ENCODE peak calls at places on chromosomes 2 and 18, in ten cellular contexts. S, L, P, Q, Y, W, A, E, B and K are unnamed samples.
A peak's percentile ranks its signal among the peaks of the same experiment; 100 is the strongest.

GRCh38 chr18:22348521-22349316 is 69.0 kb downstream of the CTAGE1 start:
- DNase-seq in S (peak; percentile 61), Q (peak; percentile 86), P (peak; percentile 76), A (peak; percentile 84), E (peak; percentile 43), L (peak; percentile 80), W (no peak), Y (peak; percentile 70), B (peak; percentile 73), K (no peak)

GRCh38 chr2:67455219-67456142 is 58.3 kb downstream of the ETAA1 start:
- DNase-seq in Q (no peak), B (no peak), P (no peak), Y (no peak), W (no peak), L (peak; percentile 6), E (no peak), S (no peak), A (no peak), K (no peak)

GRCh38 chr2:8059255-8059654 is 622.6 kb upstream of the ID2 start:
- DNase-seq in Q (no peak), W (no peak), S (no peak), Y (no peak), E (no peak), P (no peak), A (no peak), L (no peak), B (no peak), K (no peak)

GRCh38 chr2:139055165-139055564 is 275.0 kb upstream of the NXPH2 start:
- DNase-seq in P (no peak), Q (no peak), A (no peak), L (no peak), B (no peak), Y (no peak), E (no peak), S (no peak), W (no peak), K (no peak)

GRCh38 chr2:167553635-167554034 is 665.4 kb downstream of the XIRP2 start:
- DNase-seq in E (no peak), B (peak; percentile 21), A (no peak), P (no peak), W (no peak), Q (no peak), Y (no peak), S (no peak), L (no peak), K (no peak)

GRCh38 chr2:188318161-188318749 is 26.6 kb downstream of the GULP1 start:
- DNase-seq in W (no peak), E (no peak), L (no peak), A (no peak), B (no peak), S (no peak), Y (no peak), P (no peak), Q (no peak), K (no peak)

GRCh38 chr2:175903384-175903936 is 98.6 kb downstream of the LNPK start:
- DNase-seq in Y (no peak), B (no peak), P (no peak), S (no peak), E (no peak), W (no peak), A (no peak), L (no peak), Q (no peak), K (no peak)

GRCh38 chr2:108417254-108417653 is 31.8 kb upstream of the GCC2 start:
- DNase-seq in Q (peak; percentile 57), Y (no peak), P (peak; percentile 67), L (peak; percentile 43), S (no peak), E (no peak), A (no peak), W (no peak), B (no peak), K (peak; percentile 3)

GRCh38 chr2:161388146-161388779 is 27.8 kb upstream of the TBR1 start:
- DNase-seq in W (no peak), L (no peak), Y (no peak), P (no peak), S (no peak), Q (no peak), A (no peak), E (no peak), B (no peak), K (no peak)

GRCh38 chr2:144096531-144096930 is 423.4 kb downstream of the ZEB2 start:
- DNase-seq in Y (no peak), W (no peak), S (no peak), L (no peak), P (no peak), B (no peak), A (no peak), E (no peak), Q (no peak), K (no peak)

GRCh38 chr2:240820014-240820606 is at the start of gene KIF1A:
- DNase-seq in P (peak; percentile 85), A (no peak), Q (peak; percentile 91), Y (no peak), L (peak; percentile 88), E (no peak), S (peak; percentile 47), B (peak; percentile 29), W (no peak), K (no peak)

GRCh38 chr2:221546505-221547225 is 25.4 kb downstream of the EPHA4 start:
- DNase-seq in E (no peak), L (no peak), B (peak; percentile 22), W (no peak), S (no peak), Y (no peak), A (no peak), P (peak; percentile 69), Q (no peak), K (no peak)

GRCh38 chr2:152440460-152440859 is 105.5 kb downstream of the FMNL2 start:
- DNase-seq in Q (no peak), L (no peak), B (no peak), Y (no peak), A (no peak), E (no peak), W (no peak), S (no peak), P (no peak), K (no peak)

DNA sequence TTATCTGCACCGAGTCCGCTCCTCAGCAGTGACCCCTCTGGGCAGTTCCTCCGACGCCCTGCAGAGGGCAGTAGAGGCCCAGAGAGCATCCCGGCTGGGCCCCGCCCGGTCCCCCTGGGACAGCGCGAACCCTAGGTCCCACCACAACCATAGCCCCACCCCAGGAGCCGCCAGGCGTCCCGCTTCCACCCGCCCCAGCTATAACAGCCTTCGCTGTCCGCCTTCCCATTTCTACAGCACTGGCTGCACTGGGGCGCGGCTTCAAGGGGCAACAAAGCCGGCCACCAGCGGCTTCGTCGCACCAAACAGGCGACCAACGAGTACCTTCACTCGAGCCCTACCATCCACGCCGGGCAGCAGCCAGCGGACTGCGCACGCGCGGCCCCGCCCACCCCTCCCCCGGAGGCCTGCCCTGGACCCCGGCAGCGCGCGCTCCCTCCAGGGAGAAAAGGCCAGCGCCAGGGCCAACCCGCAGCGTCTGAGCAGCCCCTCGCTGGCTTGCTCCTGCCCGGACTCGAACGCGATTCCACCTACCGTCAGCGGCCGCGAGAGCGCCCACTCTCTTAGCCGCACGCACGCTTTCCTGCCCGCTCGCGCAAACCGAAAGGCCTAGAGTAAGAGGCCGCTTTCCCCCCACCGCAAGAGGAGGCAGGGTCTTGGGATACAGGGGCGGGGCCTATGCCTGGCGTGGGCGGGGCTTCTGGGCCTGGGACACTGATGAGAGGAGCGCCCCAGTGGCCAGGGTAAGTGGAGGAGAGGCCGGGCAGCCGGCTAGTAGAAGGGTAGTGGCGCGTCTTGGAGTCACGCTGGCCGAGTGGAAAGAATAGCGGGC is at the start of gene NHEJ1:
- DNase-seq in W (peak; percentile 65), Y (peak; percentile 99), A (peak; percentile 98), B (peak; percentile 98), S (peak; percentile 95), Q (peak; percentile 99), P (peak; percentile 97), E (peak; percentile 98), L (peak; percentile 97), K (peak; percentile 89)
- H3K27me3 ChIP-seq in W (no peaks in the 10 kb centered on the region), Y (no peaks in the 10 kb centered on the region), A (no peaks in the 10 kb centered on the region), B (no peaks in the 10 kb centered on the region), S (no peaks in the 10 kb centered on the region), Q (peaks cover 19% of the 10 kb centered on the region), P (no peaks in the 10 kb centered on the region), E (no peaks in the 10 kb centered on the region), L (no peaks in the 10 kb centered on the region), K (no peaks in the 10 kb centered on the region)

GRCh38 chr2:65382776-65383357 is 49.5 kb downstream of the SPRED2 start:
- DNase-seq in Y (peak; percentile 76), A (peak; percentile 73), P (no peak), W (no peak), B (peak; percentile 90), L (peak; percentile 38), E (peak; percentile 83), Q (peak; percentile 60), S (peak; percentile 83), K (peak; percentile 66)
- H3K4me1 ChIP-seq in Y (no peaks in the 10 kb centered on the region), A (peaks cover 16% of the 10 kb centered on the region), P (peaks cover under 1% of the 10 kb centered on the region), W (peaks cover 42% of the 10 kb centered on the region), B (peaks cover 50% of the 10 kb centered on the region), L (peaks cover 9% of the 10 kb centered on the region), E (peaks cover 26% of the 10 kb centered on the region), Q (peaks cover 20% of the 10 kb centered on the region), S (peaks cover 24% of the 10 kb centered on the region), K (no peaks in the 10 kb centered on the region)

DNA sequence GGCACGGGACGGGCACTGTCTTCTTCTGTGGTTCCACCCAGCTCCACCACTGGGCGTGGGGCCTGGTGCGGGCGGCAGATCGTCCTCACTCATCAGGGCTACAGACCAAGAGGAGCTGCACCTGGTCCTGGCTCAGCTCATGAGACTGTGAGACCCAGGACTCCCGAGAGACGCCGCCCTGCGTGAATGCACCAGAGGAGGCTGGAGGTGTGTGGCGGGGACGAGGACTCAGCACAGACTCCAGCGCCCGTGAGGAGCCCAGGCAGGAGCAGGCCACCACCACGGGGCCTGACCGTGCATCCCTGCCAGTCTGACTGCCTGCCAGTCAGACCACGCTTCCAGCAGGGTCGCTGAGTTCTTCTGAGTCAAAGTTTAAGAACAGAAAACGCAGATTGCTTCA is 112.5 kb upstream of the SALL3 start:
- DNase-seq in E (no peak), P (no peak), A (no peak), Q (no peak), W (no peak), S (no peak), L (no peak), B (no peak), Y (no peak), K (no peak)
- H3K27me3 ChIP-seq in E (no peaks in the 10 kb centered on the region), P (no peaks in the 10 kb centered on the region), A (no peaks in the 10 kb centered on the region), Q (no peaks in the 10 kb centered on the region), W (no peaks in the 10 kb centered on the region), S (no peaks in the 10 kb centered on the region), L (no peaks in the 10 kb centered on the region), B (no peaks in the 10 kb centered on the region), Y (peaks cover 3% of the 10 kb centered on the region), K (no peaks in the 10 kb centered on the region)

GRCh38 chr2:85711578-85712060 is 17.5 kb downstream of the GNLY start:
- DNase-seq in S (no peak), L (no peak), W (no peak), Q (no peak), P (no peak), A (no peak), E (no peak), B (no peak), Y (no peak), K (no peak)
- H3K4me1 ChIP-seq in S (peaks cover 4% of the 10 kb centered on the region), L (no peaks in the 10 kb centered on the region), W (peaks cover 4% of the 10 kb centered on the region), Q (peaks cover 13% of the 10 kb centered on the region), P (no peaks in the 10 kb centered on the region), A (peaks cover 30% of the 10 kb centered on the region), E (peaks cover 56% of the 10 kb centered on the region), B (peaks cover 39% of the 10 kb centered on the region), Y (no peaks in the 10 kb centered on the region), K (peaks cover 3% of the 10 kb centered on the region)

GRCh38 chr2:232389327-232389726 is 10.8 kb downstream of the ALPP start:
- DNase-seq in S (no peak), P (peak; percentile 70), E (no peak), A (no peak), Q (no peak), W (no peak), B (peak; percentile 28), L (no peak), Y (no peak), K (no peak)
- H3K27me3 ChIP-seq in S (peaks cover 13% of the 10 kb centered on the region), P (peaks cover 44% of the 10 kb centered on the region), E (no peaks in the 10 kb centered on the region), A (no peaks in the 10 kb centered on the region), Q (peaks cover 75% of the 10 kb centered on the region), W (peaks cover 7% of the 10 kb centered on the region), B (peaks cover 43% of the 10 kb centered on the region), L (peaks cover 60% of the 10 kb centered on the region), Y (peaks cover 71% of the 10 kb centered on the region), K (no peaks in the 10 kb centered on the region)